ENCODE peak calls at places on chromosomes 5 and 9, in seven cellular contexts. J is HCT116, L is SK-N-SH, B is A549, U is HepG2, F is K562, M is Panc1. Z is an unnamed sample.

GRCh38 chr5:178211095-178212048 is 7.0 kb downstream of the HNRNPAB start:
- DNase-seq in J (no peak), L (no peak), B (no peak), U (no peak), F (no peak), M (no peak), Z (no peak)

GRCh38 chr9:24509850-24510249 is 35.8 kb downstream of the IZUMO3 start:
- DNase-seq in J (no peak), L (no peak), B (no peak), U (no peak), F (no peak), M (no peak), Z (no peak)

GRCh38 chr5:33939863-33940262 is 3.7 kb downstream of the RXFP3 start:
- DNase-seq in J (no peak), L (no peak), B (no peak), U (no peak), F (no peak), M (no peak), Z (no peak)

GRCh38 chr9:134434896-134435506 is 108.7 kb downstream of the RXRA start:
- DNase-seq in J (no peak), L (peak; percentile 97), B (peak; percentile 65), U (peak; percentile 97), F (no peak), M (no peak), Z (no peak)

GRCh38 chr9:136625101-136626065 is 37.3 kb upstream of the EGFL7 start:
- DNase-seq in J (no peak), L (peak; percentile 82), B (peak; percentile 67), U (peak; percentile 69), F (peak; percentile 51), M (no peak), Z (peak; percentile 77)

GRCh38 chr5:110807174-110807573 is 68.4 kb downstream of the SLC25A46 start:
- DNase-seq in J (no peak), L (no peak), B (no peak), U (no peak), F (no peak), M (no peak), Z (no peak)

GRCh38 chr5:95957804-95958203 is 3.8 kb downstream of the ELL2 start:
- DNase-seq in J (no peak), L (no peak), B (no peak), U (no peak), F (no peak), M (no peak), Z (no peak)

GRCh38 chr9:87581513-87581912 is 83.8 kb downstream of the DAPK1 start:
- DNase-seq in J (no peak), L (no peak), B (no peak), U (no peak), F (peak; percentile 69), M (no peak), Z (no peak)

GRCh38 chr5:151023651-151024050 is 3.3 kb downstream of the GPX3 start:
- DNase-seq in J (no peak), L (no peak), B (no peak), U (no peak), F (no peak), M (no peak), Z (no peak)

GRCh38 chr5:145446412-145446811 is 388.7 kb downstream of the PRELID2 start:
- DNase-seq in J (no peak), L (no peak), B (no peak), U (no peak), F (no peak), M (no peak), Z (no peak)

GRCh38 chr5:171131499-171131898 is 177.5 kb upstream of the TLX3 start:
- DNase-seq in J (no peak), L (no peak), B (no peak), U (no peak), F (no peak), M (no peak), Z (no peak)

GRCh38 chr9:93143830-93144530 is 9.9 kb upstream of the NINJ1 start:
- DNase-seq in J (no peak), L (peak; percentile 66), B (no peak), U (no peak), F (no peak), M (no peak), Z (no peak)

GRCh38 chr5:54610197-54610898 is 92.8 kb downstream of the SNX18 start:
- DNase-seq in J (no peak), L (no peak), B (no peak), U (no peak), F (no peak), M (no peak), Z (no peak)

GRCh38 chr9:134913713-134914500 is 3.8 kb downstream of the FCN1 start:
- DNase-seq in J (no peak), L (no peak), B (no peak), U (no peak), F (no peak), M (no peak), Z (no peak)

GRCh38 chr9:16794871-16795639 is 75.4 kb downstream of the BNC2 start:
- DNase-seq in J (no peak), L (no peak), B (no peak), U (no peak), F (no peak), M (no peak), Z (no peak)

GRCh38 chr9:89639367-89639795 is 34.6 kb downstream of the GADD45G start:
- DNase-seq in J (no peak), L (no peak), B (no peak), U (no peak), F (no peak), M (no peak), Z (no peak)

GRCh38 chr9:127204771-127205470 is 59.7 kb upstream of the GARNL3 start:
- DNase-seq in J (no peak), L (peak; percentile 62), B (peak; percentile 76), U (peak; percentile 31), F (peak; percentile 49), M (no peak), Z (peak; percentile 37)

GRCh38 chr5:109987355-109987754 is 297.6 kb downstream of the MAN2A1 start:
- DNase-seq in J (no peak), L (no peak), B (no peak), U (no peak), F (no peak), M (no peak), Z (no peak)

GRCh38 chr5:64818245-64818644 is 49.5 kb downstream of the CWC27 start:
- DNase-seq in J (no peak), L (no peak), B (no peak), U (peak; percentile 78), F (no peak), M (no peak), Z (no peak)

GRCh38 chr5:8233479-8233878 is 364.5 kb downstream of the MTRR start:
- DNase-seq in J (no peak), L (no peak), B (no peak), U (no peak), F (no peak), M (no peak), Z (no peak)

GRCh38 chr9:97564291-97565175 is 63.1 kb downstream of the TMOD1 start:
- DNase-seq in J (no peak), L (peak; percentile 83), B (peak; percentile 21), U (no peak), F (peak; percentile 11), M (no peak), Z (no peak)

GRCh38 chr9:89519393-89519805 is 21.5 kb upstream of the SEMA4D start:
- DNase-seq in J (peak; percentile 26), L (no peak), B (no peak), U (peak; percentile 26), F (no peak), M (no peak), Z (no peak)

GRCh38 chr9:12204512-12204911 is 488.7 kb upstream of the TYRP1 start:
- DNase-seq in J (no peak), L (no peak), B (no peak), U (no peak), F (no peak), M (no peak), Z (no peak)

GRCh38 chr9:16398676-16399075 is 471.8 kb downstream of the BNC2 start:
- DNase-seq in J (no peak), L (no peak), B (no peak), U (no peak), F (no peak), M (no peak), Z (no peak)

GRCh38 chr5:179345429-179346321 is at the start of gene ADAMTS2:
- DNase-seq in J (no peak), L (peak; percentile 92), B (no peak), U (no peak), F (peak; percentile 58), M (no peak), Z (peak; percentile 22)

DNA sequence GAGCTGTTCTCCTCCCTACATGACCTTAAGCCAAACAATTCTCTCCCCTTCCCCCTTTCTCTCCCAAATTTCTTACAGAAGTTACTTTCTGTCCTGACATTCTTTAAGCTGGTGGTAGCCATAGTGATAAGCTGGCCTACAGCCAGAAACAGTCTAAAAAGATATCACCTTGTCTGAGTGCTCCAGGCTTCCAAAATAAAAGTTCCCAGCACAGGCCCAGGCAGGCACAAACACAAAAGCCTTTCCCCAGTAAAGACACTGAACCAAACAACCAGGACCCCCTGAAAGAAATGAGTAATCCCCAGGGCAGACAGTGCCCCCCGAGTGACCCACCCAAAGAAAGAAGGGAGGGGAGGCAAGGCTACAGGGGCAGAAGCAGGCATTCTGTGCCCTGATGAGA is 19.2 kb downstream of the SIL1 start:
- DNase-seq in J (no peak), L (no peak), B (no peak), U (no peak), F (peak; percentile 83), M (no peak), Z (no peak)
- H3K27ac ChIP-seq in J (no peak overlapping the region), L (no peak overlapping the region), B (no peak overlapping the region), U (no peak overlapping the region), F (no peak overlapping the region), M (no peak overlapping the region), Z (no peak overlapping the region)

DNA sequence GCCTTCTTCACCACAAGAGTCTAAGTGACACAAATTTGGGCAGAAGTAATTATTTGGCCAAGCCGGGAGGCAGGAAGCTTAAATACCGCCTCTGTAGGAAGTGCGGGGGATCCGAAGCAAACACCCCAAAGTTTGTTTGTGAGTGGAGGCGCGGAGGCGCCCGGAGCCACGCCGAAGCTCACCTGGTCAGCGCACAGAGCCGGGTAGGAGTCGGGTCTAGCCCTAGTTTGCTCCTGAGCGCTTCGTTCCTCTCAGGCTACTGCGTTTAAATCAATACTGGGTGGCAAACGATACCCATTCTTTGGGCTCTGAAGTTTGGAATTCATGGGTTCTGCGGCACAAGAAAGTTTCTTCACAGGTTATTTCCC is 858 bp downstream of the MCC start:
- DNase-seq in J (peak; percentile 15), L (no peak), B (peak; percentile 30), U (no peak), F (no peak), M (no peak), Z (no peak)
- TF ChIP-seq REST in J (no peak), L (no peak), B (no peak), U (no peak), F (no peak), M (no peak), Z (no peak)

DNA sequence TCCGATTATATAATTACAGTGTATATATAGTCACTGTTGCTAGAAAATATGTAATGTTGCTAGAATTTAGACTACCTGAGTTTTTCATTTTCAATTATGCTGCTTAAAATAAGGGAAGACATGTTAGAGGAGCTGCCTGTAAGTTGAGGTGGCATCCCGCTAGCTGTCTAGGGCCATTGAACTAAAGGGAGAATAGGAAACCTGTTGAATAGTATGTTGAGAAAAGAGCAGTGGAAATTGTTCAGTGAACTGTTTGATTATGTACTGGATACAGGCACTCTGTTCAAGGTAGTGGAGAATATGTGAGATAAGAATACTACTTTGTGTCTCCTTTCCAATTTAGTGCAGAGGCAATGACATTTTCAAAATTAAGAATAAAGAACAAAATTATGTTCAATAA is 89.6 kb downstream of the CSNK1G3 start:
- DNase-seq in J (no peak), L (no peak), B (no peak), U (no peak), F (no peak), M (no peak), Z (no peak)
- H3K27ac ChIP-seq in J (no peak overlapping the region), L (no peak overlapping the region), B (no peak overlapping the region), U (no peak overlapping the region), F (no peak overlapping the region), M (no peak overlapping the region), Z (no peak overlapping the region)

GRCh38 chr9:129776938-129777768 is 24.3 kb upstream of the PTGES start:
- DNase-seq in J (peak; percentile 89), L (peak; percentile 45), B (peak; percentile 99), U (peak; percentile 67), F (peak; percentile 96), M (no peak), Z (peak; percentile 99)
- TF ChIP-seq REST in J (no peak), L (peak; percentile 9), B (no peak), U (no peak), F (no peak), M (no peak), Z (no peak)